ENCODE peak calls at places on chromosomes 12 and 14, in seven cellular contexts. S is heart right ventricle; V is CD8-positive, alpha-beta T cell; D is AG10803; G is cardiac muscle cell; X is Calu3; N is lung. R is an unnamed sample.

GRCh38 chr12:3453947-3454675 is 36.9 kb upstream of the PRMT8 start:
- DNase-seq in D (peak; percentile 26), G (peak; percentile 41), N (no peak), V (no peak), S (no peak), X (peak; percentile 55), R (no peak)

GRCh38 chr14:49970474-49971147 is 77.7 kb downstream of the ARF6 start:
- DNase-seq in D (peak; percentile 63), G (peak; percentile 94), X (peak; percentile 32), S (peak; percentile 41), V (no peak), N (no peak), R (no peak)

GRCh38 chr14:77409131-77409533 is 14.2 kb downstream of the NOXRED1 start:
- DNase-seq in N (no peak), V (no peak), X (peak; percentile 6), G (peak; percentile 65), D (no peak), S (no peak), R (peak; percentile 7)

GRCh38 chr14:37124617-37125016 is 47.8 kb downstream of the SLC25A21 start:
- DNase-seq in G (no peak), N (no peak), X (peak; percentile 29), S (no peak), D (no peak), V (no peak), R (no peak)

GRCh38 chr12:55974308-55974724 is 438 bp downstream of the RAB5B start:
- DNase-seq in D (peak; percentile 45), G (peak; percentile 52), V (peak; percentile 7), S (no peak), X (peak; percentile 56), N (peak; percentile 61), R (peak; percentile 39)

GRCh38 chr14:71165121-71165574 is 257.9 kb downstream of the PCNX1 start:
- DNase-seq in G (peak; percentile 42), V (no peak), N (no peak), S (no peak), X (peak; percentile 45), D (peak; percentile 34), R (no peak)

GRCh38 chr14:31560759-31561154 is 447 bp upstream of the NUBPL start:
- DNase-seq in G (peak; percentile 16), V (no peak), D (no peak), N (no peak), S (no peak), X (no peak), R (no peak)

GRCh38 chr12:67732857-67733256 is 84.3 kb downstream of the DYRK2 start:
- DNase-seq in G (no peak), N (no peak), D (no peak), X (no peak), S (no peak), V (no peak), R (no peak)

GRCh38 chr12:46442239-46442638 is 69.7 kb upstream of the SLC38A2 start:
- DNase-seq in G (peak; percentile 44), X (no peak), V (no peak), D (peak; percentile 39), N (no peak), S (no peak), R (no peak)

GRCh38 chr14:23294734-23295561 is 7.7 kb downstream of the PPP1R3E start:
- DNase-seq in N (peak; percentile 40), S (peak; percentile 28), X (peak; percentile 49), G (peak; percentile 70), D (peak; percentile 55), V (peak; percentile 40), R (peak; percentile 49)

GRCh38 chr14:45426685-45427282 is 173.8 kb upstream of the MIS18BP1 start:
- DNase-seq in X (peak; percentile 6), V (no peak), S (no peak), G (peak; percentile 47), N (no peak), D (peak; percentile 25), R (no peak)

GRCh38 chr12:106873983-106874382 is 81.7 kb upstream of the TMEM263 start:
- DNase-seq in S (no peak), V (no peak), N (no peak), X (no peak), G (no peak), D (no peak), R (no peak)

GRCh38 chr12:79691299-79692248 is 810 bp upstream of the PAWR start:
- DNase-seq in V (no peak), N (no peak), G (peak; percentile 83), S (peak; percentile 17), X (no peak), D (peak; percentile 89), R (no peak)

GRCh38 chr12:79689477-79690155 is 1.1 kb downstream of the PAWR start:
- DNase-seq in V (no peak), G (peak; percentile 55), S (peak; percentile 11), D (peak; percentile 49), X (peak; percentile 43), N (peak; percentile 49), R (peak; percentile 55)

GRCh38 chr12:79692249-79692619 is 1.5 kb upstream of the PAWR start:
- DNase-seq in D (no peak), X (no peak), G (no peak), V (no peak), S (no peak), N (no peak), R (no peak)

GRCh38 chr12:79690156-79690605 is 583 bp downstream of the PAWR start:
- DNase-seq in V (no peak), D (peak; percentile 23), X (peak; percentile 55), G (peak; percentile 35), N (no peak), S (peak; percentile 18), R (peak; percentile 50)

DNA sequence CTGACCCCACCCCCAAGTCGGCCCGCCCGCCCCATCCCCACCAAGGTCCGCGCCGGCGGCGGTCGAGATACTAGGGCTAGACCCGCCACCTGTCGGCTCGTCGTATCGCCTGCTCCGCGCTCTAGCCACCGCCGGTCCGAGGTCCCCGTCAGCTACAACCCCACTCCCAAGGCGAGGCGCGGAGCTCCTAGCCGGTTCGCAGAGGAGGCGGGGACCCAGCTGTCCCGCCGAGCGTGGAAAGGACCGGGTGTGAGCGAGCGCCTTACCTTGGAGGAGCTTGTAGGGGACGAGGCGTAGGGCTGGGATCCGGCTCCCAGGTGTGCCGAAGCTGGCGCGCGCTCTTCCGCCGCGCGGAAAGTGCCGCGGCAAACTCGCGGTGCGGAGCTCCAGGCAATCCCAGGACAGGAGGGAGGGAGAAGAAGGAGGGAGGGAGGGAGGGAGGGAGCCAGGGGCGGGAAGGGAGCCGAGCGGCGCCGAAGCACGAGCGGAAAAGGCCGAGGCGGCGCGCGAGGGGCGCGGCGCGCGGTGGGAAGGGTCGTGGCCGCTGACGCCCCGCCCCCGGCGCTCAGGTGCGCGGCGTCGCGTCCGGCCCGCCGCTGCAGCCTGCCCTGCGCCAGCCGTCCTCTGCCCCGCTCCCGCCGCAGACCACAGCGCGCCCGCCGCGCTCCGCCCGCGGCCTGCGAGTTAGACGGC is at the start of gene PAWR:
- DNase-seq in S (peak; percentile 48), D (peak; percentile 63), V (no peak), X (peak; percentile 92), N (peak; percentile 68), G (peak; percentile 76), R (peak; percentile 79)
- TF ChIP-seq CTCF in S (no peak), D (peak; percentile 5), V (no peak), X (no peak), N (no peak), G (no peak), R (no peak)

GRCh38 chr14:101187816-101188570 is 284.5 kb upstream of the RTL1 start:
- DNase-seq in S (no peak), N (peak; percentile 24), D (no peak), V (no peak), X (no peak), G (no peak), R (no peak)
- TF ChIP-seq CTCF in S (no peak), N (no peak), D (no peak), V (no peak), X (no peak), G (no peak), R (no peak)

GRCh38 chr12:111274820-111275219 is 94.1 kb downstream of the PHETA1 start:
- DNase-seq in G (no peak), S (no peak), X (no peak), N (no peak), V (no peak), D (no peak), R (no peak)
- TF ChIP-seq CTCF in G (peak; percentile 59), S (no peak), X (no peak), N (no peak), V (no peak), D (peak; percentile 44), R (peak; percentile 39)

DNA sequence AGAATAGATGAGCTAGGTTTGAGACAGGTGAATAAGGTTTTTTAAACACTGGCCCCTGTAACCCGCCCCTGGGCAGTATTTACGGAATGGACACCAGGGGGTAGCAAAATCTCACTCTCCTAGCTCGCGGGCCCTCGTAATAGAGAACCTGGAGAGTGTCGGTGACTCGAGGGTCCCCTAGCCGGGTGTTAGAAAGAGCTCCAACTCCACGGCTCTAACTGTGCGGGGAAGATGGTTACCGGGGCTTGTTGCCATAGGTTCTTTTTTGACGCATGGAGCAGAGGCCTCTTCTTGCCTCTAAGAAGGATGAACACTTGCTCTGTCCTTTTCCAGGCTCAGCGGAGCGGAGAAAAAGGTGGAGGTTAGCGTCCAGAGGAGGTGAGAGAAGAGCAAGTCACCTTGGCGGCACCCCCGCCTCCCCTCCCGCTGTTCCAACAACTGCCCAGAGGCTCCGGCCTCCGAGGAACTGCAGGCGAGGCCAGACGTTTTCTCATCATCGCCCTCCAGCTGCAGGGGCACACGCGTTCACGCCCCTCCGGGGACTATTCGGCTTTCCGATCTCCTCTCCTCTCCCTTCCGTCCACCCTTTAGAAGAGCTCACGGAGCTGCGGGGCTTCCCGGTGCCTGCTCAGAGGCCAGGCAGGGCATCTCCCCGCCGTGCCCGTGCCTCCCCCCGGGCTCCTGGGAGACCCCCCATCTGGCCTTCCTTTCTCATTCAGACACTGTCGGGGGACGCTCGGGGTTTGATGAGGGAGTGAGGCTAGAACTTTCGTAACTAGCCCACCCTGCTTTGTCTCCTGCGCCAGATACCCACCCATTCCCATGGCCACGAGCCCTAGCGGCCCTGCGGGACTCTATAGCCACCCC is 1.4 kb upstream of the ARHGEF40 start:
- DNase-seq in D (peak; percentile 48), S (peak; percentile 73), N (peak; percentile 69), X (peak; percentile 60), V (peak; percentile 36), G (peak; percentile 63), R (peak; percentile 67)
- TF ChIP-seq CTCF in D (peak; percentile 74), S (peak; percentile 49), N (peak; percentile 46), X (peak; percentile 48), V (no peak), G (peak; percentile 68), R (peak; percentile 51)